ENCODE peak calls at places on chromosomes 11 and 22, in ten cellular contexts. P is effector CD4-positive, alpha-beta T cell; Y is K562; N is CD8-positive, alpha-beta T cell; F is kidney; Z is NB4; J is RWPE1; B is stimulated activated CD8-positive, alpha-beta memory T cell treated with anti-CD3 and anti-CD28 coated beads, Interleukin-4, amount 100 ng/mL, for 1 hour; W is activated CD8-positive, alpha-beta memory T cell treated with anti-CD3 and anti-CD28 coated beads, Interleukin-2, amount 50 U/mL, for 48 hours; U is stimulated activated CD4-positive, alpha-beta T cell treated with anti-CD3 and anti-CD28 coated beads, Interleukin-4, amount 100 ng/mL, for 24 hours. S is an unnamed sample.

GRCh38 chr11:66417000-66417399 is 3.8 kb upstream of the NPAS4 start:
- DNase-seq in P (no peak), Y (no peak), N (no peak), F (no peak), Z (no peak), J (no peak), B (no peak), W (no peak), U (peak), S (no peak)

GRCh38 chr11:66543263-66544107 is 2.4 kb downstream of the ZDHHC24 start:
- DNase-seq in P (peak), Y (no peak), N (peak), F (peak), Z (no peak), J (no peak), B (peak), W (peak), U (peak), S (no peak)

GRCh38 chr11:130037058-130037457 is 32.6 kb upstream of the APLP2 start:
- DNase-seq in P (no peak), Y (no peak), N (no peak), F (no peak), Z (no peak), J (peak), B (no peak), W (no peak), U (no peak), S (peak)

GRCh38 chr22:50735739-50736030 is 2.3 kb upstream of the ACR start:
- DNase-seq in P (no peak), Y (no peak), N (no peak), F (no peak), Z (no peak), J (no peak), B (no peak), W (no peak), U (no peak), S (no peak)

GRCh38 chr22:22593250-22593649 is 34.2 kb upstream of the PRAME start:
- DNase-seq in P (no peak), Y (no peak), N (no peak), F (no peak), Z (no peak), J (no peak), B (no peak), W (no peak), U (no peak), S (no peak)

GRCh38 chr11:72721689-72722049 is 30.5 kb downstream of the ARAP1 start:
- DNase-seq in P (peak), Y (no peak), N (peak), F (peak), Z (peak), J (peak), B (no peak), W (peak), U (peak), S (peak)

GRCh38 chr22:21936151-21936778 is 16.4 kb downstream of the PPM1F start:
- DNase-seq in P (no peak), Y (no peak), N (no peak), F (no peak), Z (peak), J (no peak), B (no peak), W (no peak), U (no peak), S (peak)

GRCh38 chr22:46909237-46910030 is 147.0 kb downstream of the TBC1D22A start:
- DNase-seq in P (no peak), Y (no peak), N (no peak), F (peak), Z (no peak), J (no peak), B (no peak), W (no peak), U (no peak), S (no peak)

GRCh38 chr11:134243913-134244312 is 9.2 kb downstream of the THYN1 start:
- DNase-seq in P (no peak), Y (no peak), N (no peak), F (no peak), Z (no peak), J (no peak), B (no peak), W (no peak), U (no peak), S (no peak)

GRCh38 chr22:37519268-37520195 is at the start of gene CARD10:
- DNase-seq in P (no peak), Y (peak), N (no peak), F (peak), Z (peak), J (no peak), B (no peak), W (no peak), U (no peak), S (peak)

GRCh38 chr11:77884186-77884828 is 63.4 kb downstream of the AAMDC start:
- DNase-seq in P (no peak), Y (no peak), N (no peak), F (no peak), Z (no peak), J (no peak), B (no peak), W (no peak), U (no peak), S (peak)

GRCh38 chr22:39468487-39469325 is 11.9 kb downstream of the MGAT3 start:
- DNase-seq in P (no peak), Y (no peak), N (no peak), F (no peak), Z (no peak), J (no peak), B (no peak), W (no peak), U (no peak), S (no peak)

GRCh38 chr11:10305262-10305963 is 540 bp downstream of the ADM start:
- DNase-seq in P (no peak), Y (no peak), N (no peak), F (peak), Z (peak), J (no peak), B (no peak), W (peak), U (no peak), S (peak)

GRCh38 chr22:18031670-18032454 is 7.5 kb upstream of the MICAL3 start:
- DNase-seq in P (no peak), Y (no peak), N (no peak), F (peak), Z (no peak), J (peak), B (no peak), W (no peak), U (no peak), S (peak)

S was measured in GM23248.